ENCODE peak calls at places on chromosomes 7 and 10, in six cellular contexts. I, Y, R, D, B and G are unnamed samples.

GRCh38 chr7:110519851-110520250 is 571.1 kb upstream of the LRRN3 start:
- DNase-seq in R (peak), I (no peak), Y (no peak), B (no peak), D (no peak), G (no peak)

GRCh38 chr7:51376420-51377092 is 59.9 kb upstream of the COBL start:
- DNase-seq in I (no peak), R (no peak), Y (no peak), B (no peak), D (no peak), G (no peak)

GRCh38 chr10:107548301-107548700 is 383.8 kb upstream of the SORCS1 start:
- DNase-seq in B (no peak), Y (no peak), I (no peak), D (no peak), R (no peak), G (peak)

GRCh38 chr7:70612811-70613210 is 519.1 kb upstream of the GALNT17 start:
- DNase-seq in R (no peak), I (no peak), Y (no peak), B (no peak), D (no peak), G (no peak)

GRCh38 chr7:3033136-3033535 is 10.5 kb downstream of the CARD11 start:
- DNase-seq in Y (no peak), I (no peak), R (no peak), B (no peak), D (no peak), G (no peak)

GRCh38 chr7:135620980-135621850 is 41.1 kb upstream of the STMP1 start:
- DNase-seq in D (peak), B (peak), R (no peak), Y (peak), I (no peak), G (no peak)

GRCh38 chr7:155618708-155619633 is 25.5 kb upstream of the RBM33 start:
- DNase-seq in I (no peak), D (no peak), B (no peak), Y (peak), R (no peak), G (no peak)

GRCh38 chr10:98416589-98416988 is 1.6 kb upstream of the PYROXD2 start:
- DNase-seq in D (no peak), B (no peak), R (no peak), Y (no peak), I (no peak), G (no peak)

GRCh38 chr10:79561257-79561656 is 1.1 kb upstream of the SFTPA2 start:
- DNase-seq in D (no peak), I (no peak), Y (no peak), R (no peak), B (no peak), G (no peak)

GRCh38 chr7:155187061-155187785 is 110.5 kb upstream of the INSIG1 start:
- DNase-seq in I (no peak), D (no peak), Y (no peak), R (no peak), B (no peak), G (no peak)

GRCh38 chr7:24981544-24981951 is 1.6 kb upstream of the OSBPL3 start:
- DNase-seq in Y (no peak), R (peak), I (peak), D (peak), B (peak), G (peak)

GRCh38 chr7:41187322-41187721 is 515.6 kb downstream of the INHBA start:
- DNase-seq in Y (no peak), D (no peak), I (no peak), B (no peak), R (no peak), G (no peak)

GRCh38 chr7:31249671-31250070 is 90.9 kb downstream of the NEUROD6 start:
- DNase-seq in R (no peak), D (no peak), Y (no peak), B (no peak), I (no peak), G (peak)

GRCh38 chr7:103447073-103447960 is 1.3 kb upstream of the SLC26A5 start:
- DNase-seq in I (peak), D (no peak), Y (peak), B (peak), R (no peak), G (no peak)

GRCh38 chr7:23490357-23491131 is 20.3 kb upstream of the IGF2BP3 start:
- DNase-seq in D (peak), Y (no peak), B (no peak), R (peak), I (peak), G (peak)

GRCh38 chr10:28291881-28292297 is 11.0 kb downstream of the MPP7 start:
- DNase-seq in R (no peak), I (no peak), B (peak), Y (no peak), D (no peak), G (no peak)